ENCODE peak calls at places on chromosomes 6 and 20, in ten cellular contexts. One of them, this sample, is unnamed.

GRCh38 chr20:37528442-37529213 is 952 bp upstream of the BLCAP start:
- DNase-seq in renal cortical epithelial cell: no peak
- DNase-seq in RWPE1: no peak
- DNase-seq in T-helper 1 cell: no peak
- DNase-seq in posterior cingulate gyrus: no peak
- DNase-seq in central memory CD4-positive, alpha-beta T cell: no peak
- DNase-seq in brain microvascular endothelial cell: no peak
- DNase-seq in activated gamma-delta T cell treated with Interleukin-2 at 50 U/mL for 16 hours: no peak
- DNase-seq in ecto neural progenitor cell: no peak
- DNase-seq in memory B cell: no peak
- DNase-seq in this sample: no peak

GRCh38 chr6:90584636-90585255 is 2.1 kb downstream of the MAP3K7 start:
- DNase-seq in activated gamma-delta T cell treated with Interleukin-2 at 50 U/mL for 16 hours: no peak
- DNase-seq in ecto neural progenitor cell: no peak
- DNase-seq in renal cortical epithelial cell: no peak
- DNase-seq in RWPE1: no peak
- DNase-seq in brain microvascular endothelial cell: no peak
- DNase-seq in T-helper 1 cell: no peak
- DNase-seq in posterior cingulate gyrus: no peak
- DNase-seq in memory B cell: no peak
- DNase-seq in central memory CD4-positive, alpha-beta T cell: no peak
- DNase-seq in this sample: no peak

GRCh38 chr6:34292954-34293353 is 44.1 kb upstream of the SMIM29 start:
- DNase-seq in posterior cingulate gyrus: no peak
- DNase-seq in renal cortical epithelial cell: no peak
- DNase-seq in T-helper 1 cell: no peak
- DNase-seq in memory B cell: no peak
- DNase-seq in central memory CD4-positive, alpha-beta T cell: no peak
- DNase-seq in ecto neural progenitor cell: no peak
- DNase-seq in activated gamma-delta T cell treated with Interleukin-2 at 50 U/mL for 16 hours: no peak
- DNase-seq in RWPE1: no peak
- DNase-seq in brain microvascular endothelial cell: no peak
- DNase-seq in this sample: no peak

GRCh38 chr6:140289186-140289585 is 914.7 kb upstream of the CITED2 start:
- DNase-seq in memory B cell: no peak
- DNase-seq in renal cortical epithelial cell: no peak
- DNase-seq in posterior cingulate gyrus: no peak
- DNase-seq in RWPE1: no peak
- DNase-seq in T-helper 1 cell: no peak
- DNase-seq in central memory CD4-positive, alpha-beta T cell: no peak
- DNase-seq in ecto neural progenitor cell: no peak
- DNase-seq in activated gamma-delta T cell treated with Interleukin-2 at 50 U/mL for 16 hours: no peak
- DNase-seq in brain microvascular endothelial cell: no peak
- DNase-seq in this sample: no peak

GRCh38 chr6:94862116-94862515 is 715.2 kb upstream of the MANEA start:
- DNase-seq in posterior cingulate gyrus: no peak
- DNase-seq in renal cortical epithelial cell: no peak
- DNase-seq in central memory CD4-positive, alpha-beta T cell: no peak
- DNase-seq in brain microvascular endothelial cell: no peak
- DNase-seq in activated gamma-delta T cell treated with Interleukin-2 at 50 U/mL for 16 hours: no peak
- DNase-seq in RWPE1: peak; percentile 4
- DNase-seq in T-helper 1 cell: no peak
- DNase-seq in memory B cell: no peak
- DNase-seq in ecto neural progenitor cell: no peak
- DNase-seq in this sample: no peak

GRCh38 chr20:20497242-20497985 is 129.5 kb downstream of the INSM1 start:
- DNase-seq in memory B cell: no peak
- DNase-seq in renal cortical epithelial cell: no peak
- DNase-seq in T-helper 1 cell: no peak
- DNase-seq in RWPE1: no peak
- DNase-seq in brain microvascular endothelial cell: no peak
- DNase-seq in ecto neural progenitor cell: no peak
- DNase-seq in central memory CD4-positive, alpha-beta T cell: no peak
- DNase-seq in posterior cingulate gyrus: no peak
- DNase-seq in activated gamma-delta T cell treated with Interleukin-2 at 50 U/mL for 16 hours: no peak
- DNase-seq in this sample: no peak

GRCh38 chr6:25789475-25789874 is 34.9 kb downstream of the SLC17A4 start:
- DNase-seq in ecto neural progenitor cell: no peak
- DNase-seq in T-helper 1 cell: no peak
- DNase-seq in memory B cell: no peak
- DNase-seq in RWPE1: no peak
- DNase-seq in central memory CD4-positive, alpha-beta T cell: no peak
- DNase-seq in posterior cingulate gyrus: no peak
- DNase-seq in brain microvascular endothelial cell: no peak
- DNase-seq in activated gamma-delta T cell treated with Interleukin-2 at 50 U/mL for 16 hours: no peak
- DNase-seq in renal cortical epithelial cell: no peak
- DNase-seq in this sample: no peak

GRCh38 chr6:23445157-23445710 is 680.8 kb upstream of the NRSN1 start:
- DNase-seq in posterior cingulate gyrus: no peak
- DNase-seq in ecto neural progenitor cell: no peak
- DNase-seq in central memory CD4-positive, alpha-beta T cell: no peak
- DNase-seq in activated gamma-delta T cell treated with Interleukin-2 at 50 U/mL for 16 hours: no peak
- DNase-seq in memory B cell: no peak
- DNase-seq in T-helper 1 cell: no peak
- DNase-seq in RWPE1: no peak
- DNase-seq in renal cortical epithelial cell: no peak
- DNase-seq in brain microvascular endothelial cell: no peak
- DNase-seq in this sample: no peak

GRCh38 chr20:24656391-24656790 is 187.0 kb downstream of the SYNDIG1 start:
- DNase-seq in brain microvascular endothelial cell: no peak
- DNase-seq in renal cortical epithelial cell: no peak
- DNase-seq in T-helper 1 cell: no peak
- DNase-seq in memory B cell: no peak
- DNase-seq in RWPE1: no peak
- DNase-seq in ecto neural progenitor cell: no peak
- DNase-seq in central memory CD4-positive, alpha-beta T cell: no peak
- DNase-seq in posterior cingulate gyrus: no peak
- DNase-seq in activated gamma-delta T cell treated with Interleukin-2 at 50 U/mL for 16 hours: no peak
- DNase-seq in this sample: no peak

GRCh38 chr20:36792422-36792821 is 18.9 kb upstream of the DSN1 start:
- DNase-seq in memory B cell: no peak
- DNase-seq in central memory CD4-positive, alpha-beta T cell: no peak
- DNase-seq in RWPE1: peak; percentile 76
- DNase-seq in ecto neural progenitor cell: peak; percentile 79
- DNase-seq in T-helper 1 cell: no peak
- DNase-seq in activated gamma-delta T cell treated with Interleukin-2 at 50 U/mL for 16 hours: no peak
- DNase-seq in posterior cingulate gyrus: peak; percentile 44
- DNase-seq in brain microvascular endothelial cell: peak; percentile 51
- DNase-seq in renal cortical epithelial cell: peak; percentile 94
- DNase-seq in this sample: peak; percentile 21

GRCh38 chr6:33193619-33194018 is 1.4 kb upstream of the COL11A2 start:
- DNase-seq in posterior cingulate gyrus: no peak
- DNase-seq in renal cortical epithelial cell: no peak
- DNase-seq in central memory CD4-positive, alpha-beta T cell: no peak
- DNase-seq in activated gamma-delta T cell treated with Interleukin-2 at 50 U/mL for 16 hours: no peak
- DNase-seq in T-helper 1 cell: no peak
- DNase-seq in memory B cell: no peak
- DNase-seq in brain microvascular endothelial cell: no peak
- DNase-seq in RWPE1: no peak
- DNase-seq in ecto neural progenitor cell: no peak
- DNase-seq in this sample: no peak

GRCh38 chr6:4936681-4937041 is 67.2 kb downstream of the RPP40 start:
- DNase-seq in central memory CD4-positive, alpha-beta T cell: no peak
- DNase-seq in T-helper 1 cell: no peak
- DNase-seq in ecto neural progenitor cell: no peak
- DNase-seq in brain microvascular endothelial cell: peak; percentile 39
- DNase-seq in activated gamma-delta T cell treated with Interleukin-2 at 50 U/mL for 16 hours: no peak
- DNase-seq in posterior cingulate gyrus: no peak
- DNase-seq in RWPE1: peak; percentile 37
- DNase-seq in memory B cell: no peak
- DNase-seq in renal cortical epithelial cell: peak; percentile 71
- DNase-seq in this sample: peak; percentile 28

GRCh38 chr6:170086639-170087420 is 204.0 kb downstream of the DLL1 start:
- DNase-seq in ecto neural progenitor cell: peak; percentile 39
- DNase-seq in brain microvascular endothelial cell: no peak
- DNase-seq in posterior cingulate gyrus: peak; percentile 6
- DNase-seq in renal cortical epithelial cell: no peak
- DNase-seq in activated gamma-delta T cell treated with Interleukin-2 at 50 U/mL for 16 hours: peak; percentile 3
- DNase-seq in RWPE1: no peak
- DNase-seq in T-helper 1 cell: peak; percentile 5
- DNase-seq in central memory CD4-positive, alpha-beta T cell: no peak
- DNase-seq in memory B cell: peak; percentile 7
- DNase-seq in this sample: no peak

GRCh38 chr6:51350308-51350904 is 531.7 kb downstream of the TFAP2B start:
- DNase-seq in posterior cingulate gyrus: no peak
- DNase-seq in activated gamma-delta T cell treated with Interleukin-2 at 50 U/mL for 16 hours: no peak
- DNase-seq in central memory CD4-positive, alpha-beta T cell: no peak
- DNase-seq in brain microvascular endothelial cell: peak; percentile 8
- DNase-seq in memory B cell: no peak
- DNase-seq in RWPE1: peak; percentile 10
- DNase-seq in T-helper 1 cell: no peak
- DNase-seq in renal cortical epithelial cell: peak; percentile 40
- DNase-seq in ecto neural progenitor cell: no peak
- DNase-seq in this sample: no peak

GRCh38 chr6:90333928-90334327 is 37.3 kb upstream of the BACH2 start:
- DNase-seq in T-helper 1 cell: no peak
- DNase-seq in brain microvascular endothelial cell: no peak
- DNase-seq in activated gamma-delta T cell treated with Interleukin-2 at 50 U/mL for 16 hours: no peak
- DNase-seq in ecto neural progenitor cell: no peak
- DNase-seq in posterior cingulate gyrus: no peak
- DNase-seq in RWPE1: no peak
- DNase-seq in memory B cell: no peak
- DNase-seq in renal cortical epithelial cell: no peak
- DNase-seq in central memory CD4-positive, alpha-beta T cell: no peak
- DNase-seq in this sample: no peak

GRCh38 chr20:36371391-36371790 is 65.3 kb downstream of the DLGAP4 start:
- DNase-seq in RWPE1: no peak
- DNase-seq in brain microvascular endothelial cell: no peak
- DNase-seq in renal cortical epithelial cell: no peak
- DNase-seq in ecto neural progenitor cell: no peak
- DNase-seq in central memory CD4-positive, alpha-beta T cell: no peak
- DNase-seq in activated gamma-delta T cell treated with Interleukin-2 at 50 U/mL for 16 hours: no peak
- DNase-seq in posterior cingulate gyrus: no peak
- DNase-seq in T-helper 1 cell: no peak
- DNase-seq in memory B cell: no peak
- DNase-seq in this sample: no peak

GRCh38 chr6:110537208-110538123 is 61.1 kb upstream of the SLC22A16 start:
- DNase-seq in activated gamma-delta T cell treated with Interleukin-2 at 50 U/mL for 16 hours: no peak
- DNase-seq in memory B cell: no peak
- DNase-seq in posterior cingulate gyrus: no peak
- DNase-seq in brain microvascular endothelial cell: peak; percentile 92
- DNase-seq in central memory CD4-positive, alpha-beta T cell: no peak
- DNase-seq in renal cortical epithelial cell: peak; percentile 100
- DNase-seq in ecto neural progenitor cell: no peak
- DNase-seq in RWPE1: peak; percentile 77
- DNase-seq in T-helper 1 cell: no peak
- DNase-seq in this sample: no peak

GRCh38 chr6:112443666-112444065 is 96.5 kb downstream of the RFPL4B start:
- DNase-seq in renal cortical epithelial cell: peak; percentile 12
- DNase-seq in activated gamma-delta T cell treated with Interleukin-2 at 50 U/mL for 16 hours: no peak
- DNase-seq in central memory CD4-positive, alpha-beta T cell: no peak
- DNase-seq in posterior cingulate gyrus: no peak
- DNase-seq in T-helper 1 cell: no peak
- DNase-seq in ecto neural progenitor cell: no peak
- DNase-seq in memory B cell: no peak
- DNase-seq in brain microvascular endothelial cell: no peak
- DNase-seq in RWPE1: no peak
- DNase-seq in this sample: no peak

GRCh38 chr6:96913621-96914020 is 10.9 kb upstream of the KLHL32 start:
- DNase-seq in activated gamma-delta T cell treated with Interleukin-2 at 50 U/mL for 16 hours: no peak
- DNase-seq in posterior cingulate gyrus: no peak
- DNase-seq in central memory CD4-positive, alpha-beta T cell: no peak
- DNase-seq in renal cortical epithelial cell: no peak
- DNase-seq in brain microvascular endothelial cell: no peak
- DNase-seq in ecto neural progenitor cell: no peak
- DNase-seq in RWPE1: no peak
- DNase-seq in T-helper 1 cell: no peak
- DNase-seq in memory B cell: no peak
- DNase-seq in this sample: no peak

GRCh38 chr6:109782401-109783046 is 91.4 kb downstream of the FIG4 start:
- DNase-seq in central memory CD4-positive, alpha-beta T cell: no peak
- DNase-seq in T-helper 1 cell: no peak
- DNase-seq in posterior cingulate gyrus: no peak
- DNase-seq in renal cortical epithelial cell: no peak
- DNase-seq in brain microvascular endothelial cell: no peak
- DNase-seq in RWPE1: no peak
- DNase-seq in memory B cell: no peak
- DNase-seq in activated gamma-delta T cell treated with Interleukin-2 at 50 U/mL for 16 hours: no peak
- DNase-seq in ecto neural progenitor cell: no peak
- DNase-seq in this sample: no peak

GRCh38 chr6:7691021-7691420 is 34.9 kb upstream of the BMP6 start:
- DNase-seq in ecto neural progenitor cell: no peak
- DNase-seq in T-helper 1 cell: no peak
- DNase-seq in central memory CD4-positive, alpha-beta T cell: no peak
- DNase-seq in memory B cell: no peak
- DNase-seq in activated gamma-delta T cell treated with Interleukin-2 at 50 U/mL for 16 hours: no peak
- DNase-seq in renal cortical epithelial cell: no peak
- DNase-seq in RWPE1: peak; percentile 50
- DNase-seq in posterior cingulate gyrus: no peak
- DNase-seq in brain microvascular endothelial cell: no peak
- DNase-seq in this sample: no peak

GRCh38 chr20:62598761-62599194 is 43.5 kb upstream of the SLCO4A1 start:
- DNase-seq in RWPE1: peak; percentile 95
- DNase-seq in activated gamma-delta T cell treated with Interleukin-2 at 50 U/mL for 16 hours: no peak
- DNase-seq in memory B cell: no peak
- DNase-seq in ecto neural progenitor cell: no peak
- DNase-seq in posterior cingulate gyrus: no peak
- DNase-seq in T-helper 1 cell: no peak
- DNase-seq in central memory CD4-positive, alpha-beta T cell: no peak
- DNase-seq in brain microvascular endothelial cell: no peak
- DNase-seq in renal cortical epithelial cell: no peak
- DNase-seq in this sample: no peak

GRCh38 chr6:128069180-128069579 is 168.3 kb upstream of the THEMIS start:
- DNase-seq in ecto neural progenitor cell: no peak
- DNase-seq in T-helper 1 cell: no peak
- DNase-seq in RWPE1: no peak
- DNase-seq in central memory CD4-positive, alpha-beta T cell: no peak
- DNase-seq in memory B cell: no peak
- DNase-seq in posterior cingulate gyrus: no peak
- DNase-seq in activated gamma-delta T cell treated with Interleukin-2 at 50 U/mL for 16 hours: no peak
- DNase-seq in renal cortical epithelial cell: no peak
- DNase-seq in brain microvascular endothelial cell: peak; percentile 78
- DNase-seq in this sample: no peak

GRCh38 chr6:46056906-46057529 is 41.4 kb upstream of the CLIC5 start:
- DNase-seq in renal cortical epithelial cell: no peak
- DNase-seq in activated gamma-delta T cell treated with Interleukin-2 at 50 U/mL for 16 hours: no peak
- DNase-seq in RWPE1: no peak
- DNase-seq in memory B cell: no peak
- DNase-seq in posterior cingulate gyrus: no peak
- DNase-seq in T-helper 1 cell: no peak
- DNase-seq in ecto neural progenitor cell: no peak
- DNase-seq in brain microvascular endothelial cell: peak; percentile 35
- DNase-seq in central memory CD4-positive, alpha-beta T cell: no peak
- DNase-seq in this sample: no peak

GRCh38 chr6:164109770-164110140 is 695.2 kb downstream of the QKI start:
- DNase-seq in posterior cingulate gyrus: no peak
- DNase-seq in activated gamma-delta T cell treated with Interleukin-2 at 50 U/mL for 16 hours: no peak
- DNase-seq in central memory CD4-positive, alpha-beta T cell: no peak
- DNase-seq in RWPE1: no peak
- DNase-seq in T-helper 1 cell: no peak
- DNase-seq in ecto neural progenitor cell: no peak
- DNase-seq in brain microvascular endothelial cell: no peak
- DNase-seq in memory B cell: no peak
- DNase-seq in renal cortical epithelial cell: peak; percentile 2
- DNase-seq in this sample: no peak

GRCh38 chr20:62595491-62595890 is 46.8 kb upstream of the SLCO4A1 start:
- DNase-seq in activated gamma-delta T cell treated with Interleukin-2 at 50 U/mL for 16 hours: no peak
- DNase-seq in T-helper 1 cell: no peak
- DNase-seq in renal cortical epithelial cell: peak; percentile 35
- DNase-seq in memory B cell: no peak
- DNase-seq in brain microvascular endothelial cell: peak; percentile 33
- DNase-seq in RWPE1: peak; percentile 96
- DNase-seq in posterior cingulate gyrus: no peak
- DNase-seq in ecto neural progenitor cell: no peak
- DNase-seq in central memory CD4-positive, alpha-beta T cell: no peak
- DNase-seq in this sample: no peak

GRCh38 chr6:130906736-130907381 is 79.7 kb downstream of the SMLR1 start:
- DNase-seq in renal cortical epithelial cell: no peak
- DNase-seq in central memory CD4-positive, alpha-beta T cell: no peak
- DNase-seq in posterior cingulate gyrus: no peak
- DNase-seq in memory B cell: no peak
- DNase-seq in activated gamma-delta T cell treated with Interleukin-2 at 50 U/mL for 16 hours: no peak
- DNase-seq in T-helper 1 cell: no peak
- DNase-seq in brain microvascular endothelial cell: peak; percentile 14
- DNase-seq in ecto neural progenitor cell: no peak
- DNase-seq in RWPE1: peak; percentile 2
- DNase-seq in this sample: no peak

GRCh38 chr6:89582669-89583325 is 55.8 kb downstream of the LYRM2 start:
- DNase-seq in activated gamma-delta T cell treated with Interleukin-2 at 50 U/mL for 16 hours: no peak
- DNase-seq in memory B cell: no peak
- DNase-seq in T-helper 1 cell: no peak
- DNase-seq in ecto neural progenitor cell: no peak
- DNase-seq in brain microvascular endothelial cell: no peak
- DNase-seq in central memory CD4-positive, alpha-beta T cell: no peak
- DNase-seq in posterior cingulate gyrus: no peak
- DNase-seq in renal cortical epithelial cell: no peak
- DNase-seq in RWPE1: no peak
- DNase-seq in this sample: no peak

This sample was measured in naive B cell.